ENCODE peak calls at places on chromosomes 5 and 9, in seven cellular contexts. A is D721Med; K is PC-9; Q is activated T-cell treated with anti-CD3 and anti-CD28 coated beads for 1 hour; N is hypothalamus; G is heart right ventricle; E is stimulated activated naive B cell treated with anti-CD40 and anti-IgM and Interleukin-4, amounts not matched to agents 10 μg/mL and 1 μg/mL and 100 μg/mL, for 72 hours. O is an unnamed sample.
A peak's percentile ranks its signal among the peaks of the same experiment; 100 is the strongest.

GRCh38 chr5:171738501-171738900 is 47.1 kb upstream of the SMIM23 start:
- DNase-seq in K (no peak), N (no peak), Q (no peak), G (no peak), E (no peak), A (no peak), O (no peak)

GRCh38 chr9:104682642-104683041 is 11.7 kb upstream of the OR13D1 start:
- DNase-seq in N (no peak), Q (no peak), K (no peak), A (no peak), E (no peak), G (no peak), O (no peak)

GRCh38 chr9:133100518-133101355 is 20.3 kb downstream of the RALGDS start:
- DNase-seq in E (no peak), A (no peak), G (no peak), K (no peak), Q (no peak), N (no peak), O (no peak)

GRCh38 chr9:122374885-122375420 is 4.1 kb downstream of the PTGS1 start:
- DNase-seq in K (no peak), N (no peak), G (peak; percentile 82), Q (no peak), E (no peak), A (no peak), O (peak; percentile 76)

GRCh38 chr5:180128671-180129261 is 57.2 kb upstream of the RNF130 start:
- DNase-seq in N (no peak), Q (no peak), G (no peak), A (peak; percentile 9), E (no peak), K (no peak), O (no peak)

GRCh38 chr9:2837915-2838314 is 6.0 kb downstream of the PUM3 start:
- DNase-seq in G (no peak), N (no peak), A (no peak), K (no peak), E (no peak), Q (no peak), O (no peak)

GRCh38 chr5:8710426-8710930 is 835.4 kb downstream of the SEMA5A start:
- DNase-seq in G (no peak), K (no peak), Q (no peak), N (no peak), E (no peak), A (no peak), O (no peak)

GRCh38 chr5:15533124-15533893 is 33.3 kb downstream of the FBXL7 start:
- DNase-seq in N (no peak), K (no peak), A (no peak), E (no peak), Q (no peak), G (no peak), O (no peak)

GRCh38 chr9:4303002-4303401 is 3.1 kb upstream of the GLIS3 start:
- DNase-seq in A (no peak), N (no peak), Q (no peak), E (no peak), G (no peak), K (no peak), O (no peak)

GRCh38 chr5:175343292-175343691 is 100.7 kb downstream of the DRD1 start:
- DNase-seq in N (no peak), A (no peak), K (no peak), Q (no peak), G (no peak), E (no peak), O (no peak)

GRCh38 chr9:90600029-90600428 is 42.6 kb downstream of the DIRAS2 start:
- DNase-seq in A (no peak), E (no peak), K (no peak), Q (no peak), G (no peak), N (no peak), O (no peak)

GRCh38 chr5:6902597-6902996 is 189.4 kb downstream of the TENT4A start:
- DNase-seq in G (no peak), Q (no peak), N (no peak), E (no peak), K (no peak), A (no peak), O (no peak)

GRCh38 chr5:36744041-36744677 is 132.4 kb upstream of the NIPBL start:
- DNase-seq in N (no peak), G (no peak), A (no peak), Q (no peak), E (no peak), K (peak; percentile 26), O (no peak)

GRCh38 chr9:135883410-135884089 is 23.8 kb downstream of the CAMSAP1 start:
- DNase-seq in K (no peak), G (no peak), N (peak; percentile 29), A (no peak), E (no peak), Q (no peak), O (no peak)

GRCh38 chr9:35108461-35108860 is 5.5 kb upstream of the STOML2 start:
- DNase-seq in E (no peak), Q (no peak), N (no peak), K (no peak), G (no peak), A (no peak), O (no peak)

GRCh38 chr5:16926417-16926816 is 9.7 kb downstream of the MYO10 start:
- DNase-seq in E (no peak), Q (no peak), K (no peak), A (no peak), G (no peak), N (no peak), O (no peak)

GRCh38 chr5:9063615-9064245 is 482.1 kb downstream of the SEMA5A start:
- DNase-seq in A (no peak), K (no peak), N (no peak), G (no peak), Q (no peak), E (no peak), O (no peak)

GRCh38 chr5:168818586-168818985 is 239.4 kb upstream of the PANK3 start:
- DNase-seq in E (no peak), N (no peak), G (peak; percentile 31), K (no peak), A (no peak), Q (no peak), O (no peak)

GRCh38 chr9:131608469-131609115 is 63.3 kb downstream of the PRRT1B start:
- DNase-seq in E (no peak), G (peak; percentile 59), K (peak; percentile 85), N (no peak), Q (no peak), A (no peak), O (peak; percentile 44)

GRCh38 chr5:73617510-73618279 is 8.3 kb upstream of the ARHGEF28 start:
- DNase-seq in Q (no peak), N (no peak), E (no peak), A (no peak), K (no peak), G (no peak), O (no peak)

GRCh38 chr5:171521219-171521633 is 101.8 kb downstream of the FGF18 start:
- DNase-seq in E (no peak), G (no peak), A (no peak), Q (no peak), N (no peak), K (peak; percentile 82), O (no peak)

GRCh38 chr5:157213527-157214243 is 33.0 kb downstream of the ITK start:
- DNase-seq in A (no peak), K (no peak), G (no peak), Q (no peak), E (no peak), N (no peak), O (no peak)

GRCh38 chr5:16552666-16553343 is 64.0 kb downstream of the RETREG1 start:
- DNase-seq in N (peak; percentile 36), A (no peak), E (peak; percentile 53), Q (peak; percentile 29), K (peak; percentile 87), G (peak; percentile 74), O (peak; percentile 87)

GRCh38 chr9:100322954-100323536 is 29.7 kb downstream of the TEX10 start:
- DNase-seq in E (no peak), A (no peak), G (no peak), K (peak; percentile 22), N (peak; percentile 12), Q (peak; percentile 1), O (no peak)

GRCh38 chr9:98455957-98456621 is 200.6 kb upstream of the TBC1D2 start:
- DNase-seq in A (no peak), K (peak; percentile 9), Q (no peak), E (no peak), G (no peak), N (no peak), O (no peak)

GRCh38 chr5:122053181-122054109 is 24.6 kb downstream of the LOX start:
- DNase-seq in A (no peak), E (no peak), G (no peak), K (no peak), N (no peak), Q (no peak), O (no peak)

GRCh38 chr9:116646661-116647514 is 40.2 kb upstream of the TRIM32 start:
- DNase-seq in E (no peak), G (no peak), K (peak; percentile 7), A (no peak), N (no peak), Q (no peak), O (no peak)

GRCh38 chr5:65482727-65483473 is 1.2 kb upstream of the ADAMTS6 start:
- DNase-seq in K (no peak), N (no peak), G (no peak), E (no peak), Q (no peak), A (no peak), O (no peak)

GRCh38 chr5:135566422-135567416 is 12.1 kb downstream of the CXCL14 start:
- DNase-seq in A (no peak), Q (no peak), E (no peak), N (no peak), G (no peak), K (no peak), O (no peak)

O was measured in transverse colon.